ENCODE peak calls at places on chromosomes 3 and 15, in five cellular contexts. F, D, T, I and U are unnamed samples.

GRCh38 chr3:166052440-166052839 is 215.2 kb upstream of the BCHE start:
- DNase-seq in T (no peak), D (no peak), I (no peak), F (no peak), U (no peak)

GRCh38 chr15:68210409-68210756 is 5.3 kb upstream of the CALML4 start:
- DNase-seq in D (no peak), T (no peak), F (no peak), I (no peak), U (peak; percentile 68)

GRCh38 chr15:75727851-75728715 is 15.4 kb upstream of the CSPG4 start:
- DNase-seq in T (no peak), I (peak; percentile 76), D (no peak), F (peak; percentile 58), U (no peak)

GRCh38 chr15:64095431-64095794 is 369 bp upstream of the SNX1 start:
- DNase-seq in D (no peak), I (no peak), T (no peak), F (no peak), U (no peak)

GRCh38 chr3:100400424-100400781 is 486 bp downstream of the TOMM70 start:
- DNase-seq in F (no peak), D (peak; percentile 28), T (peak; percentile 17), I (peak; percentile 19), U (no peak)

GRCh38 chr3:116517308-116517707 is 72.0 kb upstream of the LSAMP start:
- DNase-seq in I (no peak), D (no peak), F (no peak), T (peak; percentile 4), U (no peak)

GRCh38 chr3:11671648-11672100 is 28.0 kb upstream of the VGLL4 start:
- DNase-seq in F (no peak), D (peak; percentile 40), I (no peak), T (peak; percentile 54), U (no peak)

GRCh38 chr3:145519598-145520078 is 641.3 kb downstream of the PLOD2 start:
- DNase-seq in D (no peak), F (no peak), T (no peak), I (no peak), U (no peak)

GRCh38 chr3:5190147-5190791 is 2.8 kb downstream of the EDEM1 start:
- DNase-seq in I (no peak), F (no peak), T (no peak), D (no peak), U (no peak)

GRCh38 chr3:43296565-43296964 is 10.2 kb downstream of the SNRK start:
- DNase-seq in T (peak; percentile 23), F (no peak), I (no peak), D (peak; percentile 48), U (no peak)

GRCh38 chr3:140501054-140501769 is 176.7 kb upstream of the TRIM42 start:
- DNase-seq in D (no peak), I (no peak), T (no peak), F (no peak), U (no peak)

GRCh38 chr3:66983101-66983500 is 15.0 kb upstream of the KBTBD8 start:
- DNase-seq in D (no peak), T (no peak), F (no peak), I (no peak), U (no peak)

GRCh38 chr3:150083653-150084037 is 113.0 kb upstream of the PFN2 start:
- DNase-seq in D (no peak), F (no peak), T (peak; percentile 83), I (no peak), U (no peak)

GRCh38 chr3:188365978-188366698 is 212.2 kb downstream of the LPP start:
- DNase-seq in T (peak; percentile 39), F (no peak), D (no peak), I (no peak), U (no peak)

GRCh38 chr15:55827204-55827603 is 84.3 kb upstream of the PRTG start:
- DNase-seq in T (peak; percentile 66), F (no peak), D (no peak), I (no peak), U (no peak)

GRCh38 chr3:31735667-31736066 is 202.9 kb downstream of the STT3B start:
- DNase-seq in D (no peak), T (no peak), F (no peak), I (no peak), U (no peak)

GRCh38 chr3:136135039-136135802 is 60.9 kb downstream of the MSL2 start:
- DNase-seq in F (no peak), T (no peak), I (no peak), D (no peak), U (no peak)

GRCh38 chr3:81689617-81690016 is 71.8 kb downstream of the GBE1 start:
- DNase-seq in D (no peak), I (peak; percentile 10), F (no peak), T (no peak), U (no peak)

GRCh38 chr3:130699765-130700164 is 46.9 kb downstream of the PIK3R4 start:
- DNase-seq in D (no peak), I (no peak), T (peak; percentile 9), F (no peak), U (no peak)

GRCh38 chr3:116140100-116140689 is 305.1 kb downstream of the LSAMP start:
- DNase-seq in F (no peak), I (no peak), D (no peak), T (peak; percentile 47), U (no peak)

GRCh38 chr3:127277591-127277990 is 10.3 kb downstream of the PRR20G start:
- DNase-seq in I (no peak), D (no peak), F (no peak), T (no peak), U (no peak)

GRCh38 chr3:76811418-76811817 is 228.5 kb upstream of the ROBO2 start:
- DNase-seq in I (no peak), D (no peak), F (no peak), T (peak; percentile 1), U (no peak)

GRCh38 chr3:58521002-58521670 is 15.9 kb downstream of the ACOX2 start:
- DNase-seq in I (no peak), T (no peak), D (no peak), F (no peak), U (no peak)

GRCh38 chr3:146542179-146542578 is 2.2 kb downstream of the PLSCR1 start:
- DNase-seq in T (peak; percentile 65), I (no peak), F (no peak), D (no peak), U (no peak)

GRCh38 chr3:114877378-114878118 is 269.5 kb downstream of the ZBTB20 start:
- DNase-seq in T (peak; percentile 48), F (no peak), D (no peak), I (no peak), U (no peak)

GRCh38 chr15:67181221-67181639 is 73.2 kb downstream of the AAGAB start:
- DNase-seq in D (no peak), T (no peak), I (no peak), F (no peak), U (peak; percentile 58)
- TF ChIP-seq CTCF in D (no peak), T (no peak), I (no peak), F (no peak), U (no peak)

GRCh38 chr3:128462341-128462910 is 4.3 kb downstream of the DNAJB8 start:
- DNase-seq in F (no peak), D (no peak), T (no peak), I (no peak), U (no peak)

GRCh38 chr3:128463771-128464170 is 2.9 kb downstream of the DNAJB8 start:
- DNase-seq in T (no peak), I (no peak), F (no peak), D (no peak), U (no peak)

GRCh38 chr3:128464702-128465101 is 2.0 kb downstream of the DNAJB8 start:
- DNase-seq in I (no peak), T (no peak), F (no peak), D (no peak), U (no peak)

GRCh38 chr3:128463354-128463753 is 3.3 kb downstream of the DNAJB8 start:
- DNase-seq in F (no peak), D (no peak), I (no peak), T (no peak), U (no peak)

DNA sequence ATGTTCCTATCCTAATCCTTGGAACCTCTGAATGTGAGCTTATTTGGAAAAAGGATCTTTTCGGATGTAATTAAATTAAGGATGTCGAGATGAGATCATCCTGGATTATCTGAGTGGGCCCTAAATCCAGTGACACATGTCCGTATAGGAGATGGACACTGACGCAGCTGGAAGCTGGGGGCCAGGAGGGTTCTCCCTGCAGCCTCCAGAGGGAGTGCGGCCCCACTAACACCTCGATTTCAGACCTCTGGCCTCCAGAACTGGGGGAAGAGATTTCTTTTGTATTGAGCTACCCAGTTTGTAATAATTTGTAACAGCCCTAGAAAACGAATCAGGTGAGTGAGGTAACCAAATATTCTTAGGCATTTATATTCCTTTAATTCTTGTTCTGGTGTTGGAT is 2.5 kb downstream of the DNAJB8 start:
- DNase-seq in T (no peak), I (no peak), F (no peak), D (no peak), U (no peak)
- TF ChIP-seq CTCF in T (no peak), I (no peak), F (no peak), D (peak; percentile 48), U (no peak)

GRCh38 chr3:101500208-101500607 is 12.8 kb downstream of the SENP7 start:
- DNase-seq in D (no peak), F (no peak), I (no peak), T (no peak), U (no peak)

GRCh38 chr3:101497803-101498202 is 15.2 kb downstream of the SENP7 start:
- DNase-seq in I (no peak), F (no peak), D (no peak), T (no peak), U (no peak)

GRCh38 chr3:101495552-101495951 is 17.5 kb downstream of the SENP7 start:
- DNase-seq in F (no peak), I (no peak), D (no peak), T (no peak), U (no peak)
- TF ChIP-seq CTCF in F (no peak), I (no peak), D (no peak), T (no peak), U (no peak)

DNA sequence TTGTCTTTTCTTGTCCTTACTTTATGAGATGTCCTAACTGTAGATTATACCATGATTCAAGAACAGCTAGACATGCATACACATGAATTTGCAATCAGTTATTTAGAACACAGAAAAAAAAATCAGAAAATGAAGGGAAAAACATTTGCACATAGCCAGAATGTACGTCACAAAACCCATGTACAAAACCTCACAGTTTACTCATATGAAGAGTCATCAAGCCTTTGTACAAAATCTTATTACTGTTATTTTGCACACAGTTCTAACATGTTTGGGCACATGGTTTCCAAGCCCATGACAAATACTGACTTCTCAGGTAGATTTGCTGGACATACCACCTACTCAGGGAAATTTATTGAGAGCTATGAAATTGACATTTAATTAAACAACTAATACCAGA is 48.2 kb downstream of the MAP3K13 start:
- DNase-seq in I (no peak), T (peak; percentile 33), F (no peak), D (no peak), U (no peak)
- TF ChIP-seq CTCF in I (no peak), T (no peak), F (no peak), D (no peak), U (no peak)

GRCh38 chr3:47533481-47533880 is 20.0 kb upstream of the ELP6 start:
- DNase-seq in T (no peak), D (no peak), F (no peak), I (no peak), U (no peak)
- TF ChIP-seq CTCF in T (no peak), D (no peak), F (no peak), I (no peak), U (no peak)